ENCODE peak calls at places on chromosomes 5 and 9, in ten cellular contexts. One of them, this sample, is unnamed.

GRCh38 chr5:78537821-78538220 is 110.8 kb downstream of the LHFPL2 start:
- DNase-seq in ovary: no peak
- DNase-seq in right atrium auricular region: no peak
- DNase-seq in fibroblast of lung: peak; percentile 56
- DNase-seq in PC-3: peak; percentile 65
- DNase-seq in body of pancreas: peak; percentile 20
- DNase-seq in lung: no peak
- DNase-seq in CD8-positive, alpha-beta memory T cell: no peak
- DNase-seq in uterus: peak; percentile 56
- DNase-seq in HepG2: peak; percentile 22
- DNase-seq in this sample: no peak

GRCh38 chr9:128098936-128099931 is 28.3 kb downstream of the PTGES2 start:
- DNase-seq in ovary: peak; percentile 54
- DNase-seq in right atrium auricular region: no peak
- DNase-seq in fibroblast of lung: peak; percentile 66
- DNase-seq in PC-3: no peak
- DNase-seq in body of pancreas: no peak
- DNase-seq in lung: no peak
- DNase-seq in CD8-positive, alpha-beta memory T cell: peak; percentile 29
- DNase-seq in uterus: no peak
- DNase-seq in HepG2: no peak
- DNase-seq in this sample: peak; percentile 59

GRCh38 chr9:128159073-128159783 is 837 bp upstream of the BBLN start:
- DNase-seq in ovary: peak; percentile 52
- DNase-seq in right atrium auricular region: no peak
- DNase-seq in fibroblast of lung: no peak
- DNase-seq in PC-3: no peak
- DNase-seq in body of pancreas: no peak
- DNase-seq in lung: peak; percentile 40
- DNase-seq in CD8-positive, alpha-beta memory T cell: peak; percentile 67
- DNase-seq in uterus: peak; percentile 47
- DNase-seq in HepG2: peak; percentile 43
- DNase-seq in this sample: peak; percentile 53

GRCh38 chr5:79511945-79512493 is 1.9 kb downstream of the HOMER1 start:
- DNase-seq in ovary: no peak
- DNase-seq in right atrium auricular region: no peak
- DNase-seq in fibroblast of lung: no peak
- DNase-seq in PC-3: no peak
- DNase-seq in body of pancreas: no peak
- DNase-seq in lung: no peak
- DNase-seq in CD8-positive, alpha-beta memory T cell: no peak
- DNase-seq in uterus: no peak
- DNase-seq in HepG2: no peak
- DNase-seq in this sample: no peak

GRCh38 chr9:32581512-32582143 is 8.7 kb upstream of the NDUFB6 start:
- DNase-seq in ovary: peak; percentile 27
- DNase-seq in right atrium auricular region: no peak
- DNase-seq in fibroblast of lung: peak; percentile 67
- DNase-seq in PC-3: peak; percentile 77
- DNase-seq in body of pancreas: peak; percentile 45
- DNase-seq in lung: no peak
- DNase-seq in CD8-positive, alpha-beta memory T cell: peak; percentile 26
- DNase-seq in uterus: peak; percentile 19
- DNase-seq in HepG2: peak; percentile 61
- DNase-seq in this sample: peak; percentile 20

GRCh38 chr9:131885144-131885609 is 145.3 kb upstream of the RAPGEF1 start:
- DNase-seq in ovary: no peak
- DNase-seq in right atrium auricular region: no peak
- DNase-seq in fibroblast of lung: no peak
- DNase-seq in PC-3: no peak
- DNase-seq in body of pancreas: no peak
- DNase-seq in lung: peak; percentile 46
- DNase-seq in CD8-positive, alpha-beta memory T cell: no peak
- DNase-seq in uterus: no peak
- DNase-seq in HepG2: no peak
- DNase-seq in this sample: no peak

GRCh38 chr5:171646338-171647042 is 139.1 kb upstream of the SMIM23 start:
- DNase-seq in ovary: no peak
- DNase-seq in right atrium auricular region: no peak
- DNase-seq in fibroblast of lung: no peak
- DNase-seq in PC-3: no peak
- DNase-seq in body of pancreas: no peak
- DNase-seq in lung: no peak
- DNase-seq in CD8-positive, alpha-beta memory T cell: no peak
- DNase-seq in uterus: no peak
- DNase-seq in HepG2: no peak
- DNase-seq in this sample: no peak

GRCh38 chr9:68963416-68963815 is 50.5 kb downstream of the PRKACG start:
- DNase-seq in ovary: no peak
- DNase-seq in right atrium auricular region: no peak
- DNase-seq in fibroblast of lung: no peak
- DNase-seq in PC-3: no peak
- DNase-seq in body of pancreas: no peak
- DNase-seq in lung: no peak
- DNase-seq in CD8-positive, alpha-beta memory T cell: no peak
- DNase-seq in uterus: no peak
- DNase-seq in HepG2: no peak
- DNase-seq in this sample: no peak

GRCh38 chr5:93677344-93678021 is 63.9 kb downstream of the POU5F2 start:
- DNase-seq in ovary: peak; percentile 16
- DNase-seq in right atrium auricular region: no peak
- DNase-seq in fibroblast of lung: peak; percentile 96
- DNase-seq in PC-3: peak; percentile 82
- DNase-seq in body of pancreas: peak; percentile 71
- DNase-seq in lung: peak; percentile 31
- DNase-seq in CD8-positive, alpha-beta memory T cell: no peak
- DNase-seq in uterus: no peak
- DNase-seq in HepG2: peak; percentile 82
- DNase-seq in this sample: peak; percentile 82

GRCh38 chr5:115126303-115126702 is 43.4 kb downstream of the TRIM36 start:
- DNase-seq in ovary: no peak
- DNase-seq in right atrium auricular region: no peak
- DNase-seq in fibroblast of lung: peak; percentile 1
- DNase-seq in PC-3: no peak
- DNase-seq in body of pancreas: no peak
- DNase-seq in lung: no peak
- DNase-seq in CD8-positive, alpha-beta memory T cell: no peak
- DNase-seq in uterus: no peak
- DNase-seq in HepG2: no peak
- DNase-seq in this sample: no peak

GRCh38 chr5:154487541-154487940 is 9.5 kb upstream of the HAND1 start:
- DNase-seq in ovary: no peak
- DNase-seq in right atrium auricular region: no peak
- DNase-seq in fibroblast of lung: no peak
- DNase-seq in PC-3: no peak
- DNase-seq in body of pancreas: no peak
- DNase-seq in lung: no peak
- DNase-seq in CD8-positive, alpha-beta memory T cell: no peak
- DNase-seq in uterus: no peak
- DNase-seq in HepG2: no peak
- DNase-seq in this sample: no peak

GRCh38 chr9:37324691-37325490 is 97.6 kb upstream of the GRHPR start:
- DNase-seq in ovary: no peak
- DNase-seq in right atrium auricular region: no peak
- DNase-seq in fibroblast of lung: no peak
- DNase-seq in PC-3: no peak
- DNase-seq in body of pancreas: no peak
- DNase-seq in lung: no peak
- DNase-seq in CD8-positive, alpha-beta memory T cell: no peak
- DNase-seq in uterus: no peak
- DNase-seq in HepG2: no peak
- DNase-seq in this sample: no peak

GRCh38 chr5:38379360-38379827 is 121.0 kb downstream of the EGFLAM start:
- DNase-seq in ovary: no peak
- DNase-seq in right atrium auricular region: no peak
- DNase-seq in fibroblast of lung: peak; percentile 1
- DNase-seq in PC-3: no peak
- DNase-seq in body of pancreas: no peak
- DNase-seq in lung: no peak
- DNase-seq in CD8-positive, alpha-beta memory T cell: no peak
- DNase-seq in uterus: no peak
- DNase-seq in HepG2: no peak
- DNase-seq in this sample: no peak

GRCh38 chr5:172611913-172612312 is 29.1 kb upstream of the NEURL1B start:
- DNase-seq in ovary: no peak
- DNase-seq in right atrium auricular region: no peak
- DNase-seq in fibroblast of lung: no peak
- DNase-seq in PC-3: no peak
- DNase-seq in body of pancreas: no peak
- DNase-seq in lung: no peak
- DNase-seq in CD8-positive, alpha-beta memory T cell: no peak
- DNase-seq in uterus: no peak
- DNase-seq in HepG2: no peak
- DNase-seq in this sample: no peak

GRCh38 chr9:102479191-102479590 is 515.9 kb upstream of the CYLC2 start:
- DNase-seq in ovary: no peak
- DNase-seq in right atrium auricular region: no peak
- DNase-seq in fibroblast of lung: no peak
- DNase-seq in PC-3: peak; percentile 51
- DNase-seq in body of pancreas: no peak
- DNase-seq in lung: no peak
- DNase-seq in CD8-positive, alpha-beta memory T cell: no peak
- DNase-seq in uterus: no peak
- DNase-seq in HepG2: no peak
- DNase-seq in this sample: no peak

GRCh38 chr5:1125030-1125357 is 13.1 kb upstream of the SLC12A7 start:
- DNase-seq in ovary: no peak
- DNase-seq in right atrium auricular region: peak; percentile 81
- DNase-seq in fibroblast of lung: peak; percentile 9
- DNase-seq in PC-3: no peak
- DNase-seq in body of pancreas: peak; percentile 85
- DNase-seq in lung: no peak
- DNase-seq in CD8-positive, alpha-beta memory T cell: no peak
- DNase-seq in uterus: peak; percentile 65
- DNase-seq in HepG2: no peak
- DNase-seq in this sample: no peak

GRCh38 chr5:78691073-78691960 is 42.7 kb upstream of the LHFPL2 start:
- DNase-seq in ovary: no peak
- DNase-seq in right atrium auricular region: no peak
- DNase-seq in fibroblast of lung: no peak
- DNase-seq in PC-3: no peak
- DNase-seq in body of pancreas: no peak
- DNase-seq in lung: no peak
- DNase-seq in CD8-positive, alpha-beta memory T cell: no peak
- DNase-seq in uterus: no peak
- DNase-seq in HepG2: no peak
- DNase-seq in this sample: no peak

GRCh38 chr5:25688156-25688555 is 1043.4 kb upstream of the CDH10 start:
- DNase-seq in ovary: no peak
- DNase-seq in right atrium auricular region: no peak
- DNase-seq in fibroblast of lung: no peak
- DNase-seq in PC-3: no peak
- DNase-seq in body of pancreas: no peak
- DNase-seq in lung: no peak
- DNase-seq in CD8-positive, alpha-beta memory T cell: no peak
- DNase-seq in uterus: no peak
- DNase-seq in HepG2: no peak
- DNase-seq in this sample: no peak

GRCh38 chr9:127214421-127215265 is 49.9 kb upstream of the GARNL3 start:
- DNase-seq in ovary: peak; percentile 51
- DNase-seq in right atrium auricular region: no peak
- DNase-seq in fibroblast of lung: peak; percentile 53
- DNase-seq in PC-3: peak; percentile 78
- DNase-seq in body of pancreas: peak; percentile 85
- DNase-seq in lung: peak; percentile 64
- DNase-seq in CD8-positive, alpha-beta memory T cell: peak; percentile 50
- DNase-seq in uterus: peak; percentile 51
- DNase-seq in HepG2: peak; percentile 69
- DNase-seq in this sample: peak; percentile 49

GRCh38 chr9:113181165-113181564 is 30.4 kb downstream of the SLC31A2 start:
- DNase-seq in ovary: no peak
- DNase-seq in right atrium auricular region: no peak
- DNase-seq in fibroblast of lung: no peak
- DNase-seq in PC-3: no peak
- DNase-seq in body of pancreas: no peak
- DNase-seq in lung: no peak
- DNase-seq in CD8-positive, alpha-beta memory T cell: no peak
- DNase-seq in uterus: no peak
- DNase-seq in HepG2: no peak
- DNase-seq in this sample: no peak
- H3K36me3 ChIP-seq in ovary: no peaks in the 10 kb centered on the region
- H3K36me3 ChIP-seq in right atrium auricular region: peaks cover 73% of the 10 kb centered on the region
- H3K36me3 ChIP-seq in fibroblast of lung: peaks cover 10% of the 10 kb centered on the region
- H3K36me3 ChIP-seq in PC-3: peaks cover 38% of the 10 kb centered on the region
- H3K36me3 ChIP-seq in body of pancreas: peaks cover 40% of the 10 kb centered on the region
- H3K36me3 ChIP-seq in lung: peaks cover 75% of the 10 kb centered on the region
- H3K36me3 ChIP-seq in CD8-positive, alpha-beta memory T cell: peaks cover 63% of the 10 kb centered on the region
- H3K36me3 ChIP-seq in uterus: no peaks in the 10 kb centered on the region
- H3K36me3 ChIP-seq in HepG2: peaks cover 14% of the 10 kb centered on the region
- H3K36me3 ChIP-seq in this sample: peaks cover 61% of the 10 kb centered on the region

GRCh38 chr5:31993182-31993961 is 180.7 kb downstream of the GOLPH3 start:
- DNase-seq in ovary: no peak
- DNase-seq in right atrium auricular region: no peak
- DNase-seq in fibroblast of lung: peak; percentile 86
- DNase-seq in PC-3: no peak
- DNase-seq in body of pancreas: no peak
- DNase-seq in lung: no peak
- DNase-seq in CD8-positive, alpha-beta memory T cell: no peak
- DNase-seq in uterus: no peak
- DNase-seq in HepG2: no peak
- DNase-seq in this sample: no peak
- H3K27ac ChIP-seq in ovary: no peak overlapping the region
- H3K27ac ChIP-seq in right atrium auricular region: no peak overlapping the region
- H3K27ac ChIP-seq in fibroblast of lung: no peak overlapping the region
- H3K27ac ChIP-seq in PC-3: no peak overlapping the region
- H3K27ac ChIP-seq in body of pancreas: no peak overlapping the region
- H3K27ac ChIP-seq in lung: no peak overlapping the region
- H3K27ac ChIP-seq in CD8-positive, alpha-beta memory T cell: no peak overlapping the region
- H3K27ac ChIP-seq in uterus: no peak overlapping the region
- H3K27ac ChIP-seq in HepG2: no peak overlapping the region
- H3K27ac ChIP-seq in this sample: no peak overlapping the region

GRCh38 chr5:113282470-113282869 is 152.3 kb downstream of the TSSK1B start:
- DNase-seq in ovary: no peak
- DNase-seq in right atrium auricular region: no peak
- DNase-seq in fibroblast of lung: no peak
- DNase-seq in PC-3: no peak
- DNase-seq in body of pancreas: no peak
- DNase-seq in lung: no peak
- DNase-seq in CD8-positive, alpha-beta memory T cell: no peak
- DNase-seq in uterus: no peak
- DNase-seq in HepG2: no peak
- DNase-seq in this sample: no peak
- H3K36me3 ChIP-seq in ovary: no peaks in the 10 kb centered on the region
- H3K36me3 ChIP-seq in right atrium auricular region: no peaks in the 10 kb centered on the region
- H3K36me3 ChIP-seq in fibroblast of lung: no peaks in the 10 kb centered on the region
- H3K36me3 ChIP-seq in PC-3: no peaks in the 10 kb centered on the region
- H3K36me3 ChIP-seq in body of pancreas: no peaks in the 10 kb centered on the region
- H3K36me3 ChIP-seq in lung: no peaks in the 10 kb centered on the region
- H3K36me3 ChIP-seq in CD8-positive, alpha-beta memory T cell: no peaks in the 10 kb centered on the region
- H3K36me3 ChIP-seq in uterus: no peaks in the 10 kb centered on the region
- H3K36me3 ChIP-seq in HepG2: no peaks in the 10 kb centered on the region
- H3K36me3 ChIP-seq in this sample: no peaks in the 10 kb centered on the region

DNA sequence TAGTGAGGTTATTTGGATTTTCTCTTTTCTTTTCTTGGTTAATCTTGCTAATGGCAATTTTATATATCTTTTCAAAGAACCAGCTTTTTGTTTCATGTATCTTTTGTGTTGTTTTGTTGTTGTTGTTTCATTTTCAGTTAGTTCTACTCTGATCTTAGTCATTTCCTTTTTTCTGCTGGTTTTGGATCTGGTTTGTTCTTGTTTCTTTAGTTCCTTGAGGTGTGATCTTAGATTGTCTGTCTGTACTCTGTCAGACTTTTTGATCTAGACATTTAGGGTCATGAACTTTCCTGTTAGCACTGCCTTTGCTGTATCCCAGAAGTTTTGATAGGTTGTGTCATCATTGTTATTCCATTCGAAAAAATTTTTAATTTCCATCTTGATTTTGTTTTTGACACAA is 399.7 kb downstream of the TLE1 start:
- DNase-seq in ovary: no peak
- DNase-seq in right atrium auricular region: no peak
- DNase-seq in fibroblast of lung: no peak
- DNase-seq in PC-3: no peak
- DNase-seq in body of pancreas: no peak
- DNase-seq in lung: no peak
- DNase-seq in CD8-positive, alpha-beta memory T cell: no peak
- DNase-seq in uterus: no peak
- DNase-seq in HepG2: no peak
- DNase-seq in this sample: no peak
- H3K27ac ChIP-seq in ovary: no peak overlapping the region
- H3K27ac ChIP-seq in right atrium auricular region: no peak overlapping the region
- H3K27ac ChIP-seq in fibroblast of lung: no peak overlapping the region
- H3K27ac ChIP-seq in PC-3: no peak overlapping the region
- H3K27ac ChIP-seq in body of pancreas: no peak overlapping the region
- H3K27ac ChIP-seq in lung: no peak overlapping the region
- H3K27ac ChIP-seq in CD8-positive, alpha-beta memory T cell: no peak overlapping the region
- H3K27ac ChIP-seq in uterus: no peak overlapping the region
- H3K27ac ChIP-seq in HepG2: no peak overlapping the region
- H3K27ac ChIP-seq in this sample: no peak overlapping the region